ENCODE peak calls at places on chromosomes 4 and X, in nine cellular contexts. Z, A, Q, S, L, O, H, I and C are unnamed samples.

GRCh38 chr4:187995322-187996207 is at the start of gene ZFP42:
- DNase-seq in Z (peak; percentile 81), A (no peak), Q (peak; percentile 61), S (no peak), L (no peak), O (no peak), H (no peak), I (no peak), C (no peak)

GRCh38 chr4:153522800-153523089 is 56.6 kb downstream of the TMEM131L start:
- DNase-seq in Z (no peak), A (peak; percentile 27), Q (no peak), S (no peak), L (no peak), O (no peak), H (no peak), I (no peak), C (peak; percentile 54)

GRCh38 chrX:83829874-83830273 is 31.1 kb upstream of the CYLC1 start:
- DNase-seq in Z (no peak), A (no peak), Q (no peak), S (no peak), L (no peak), O (no peak), H (no peak), I (no peak), C (no peak)

GRCh38 chrX:138006176-138006575 is 440.2 kb downstream of the ZIC3 start:
- DNase-seq in Z (no peak), A (no peak), Q (no peak), S (no peak), L (no peak), O (peak; percentile 20), H (no peak), I (no peak), C (no peak)

GRCh38 chrX:39840141-39841126 is 257.3 kb downstream of the BCOR start:
- DNase-seq in Z (no peak), A (no peak), Q (no peak), S (no peak), L (no peak), O (peak; percentile 69), H (no peak), I (no peak), C (no peak)

GRCh38 chr4:150389896-150390530 is 191.9 kb upstream of the MAB21L2 start:
- DNase-seq in Z (no peak), A (no peak), Q (no peak), S (no peak), L (no peak), O (no peak), H (no peak), I (no peak), C (no peak)

GRCh38 chr4:3877236-3877635 is 111.1 kb downstream of the ADRA2C start:
- DNase-seq in Z (no peak), A (no peak), Q (no peak), S (no peak), L (no peak), O (no peak), H (no peak), I (no peak), C (no peak)

GRCh38 chr4:141797966-141798365 is 161.6 kb downstream of the IL15 start:
- DNase-seq in Z (no peak), A (no peak), Q (no peak), S (no peak), L (no peak), O (no peak), H (no peak), I (no peak), C (no peak)

GRCh38 chrX:41236629-41237028 is 97.3 kb upstream of the DDX3X start:
- DNase-seq in Z (no peak), A (no peak), Q (no peak), S (no peak), L (no peak), O (no peak), H (no peak), I (no peak), C (peak; percentile 61)

GRCh38 chrX:18041656-18042055 is 179.0 kb downstream of the BEND2 start:
- DNase-seq in Z (no peak), A (no peak), Q (no peak), S (no peak), L (no peak), O (no peak), H (peak; percentile 49), I (no peak), C (no peak)

GRCh38 chr4:24273148-24273547 is 311.2 kb downstream of the DHX15 start:
- DNase-seq in Z (no peak), A (no peak), Q (no peak), S (no peak), L (no peak), O (no peak), H (no peak), I (no peak), C (no peak)

GRCh38 chr4:89110986-89111832 is at the start of gene TIGD2:
- DNase-seq in Z (peak; percentile 96), A (peak; percentile 87), Q (peak; percentile 85), S (no peak), L (peak; percentile 89), O (peak; percentile 89), H (peak; percentile 92), I (peak; percentile 80), C (peak; percentile 97)

GRCh38 chrX:9320940-9321339 is 143.9 kb upstream of the TBL1X start:
- DNase-seq in Z (no peak), A (no peak), Q (no peak), S (no peak), L (no peak), O (no peak), H (no peak), I (no peak), C (no peak)

GRCh38 chr4:54683616-54684346 is 26.0 kb downstream of the KIT start:
- DNase-seq in Z (peak; percentile 27), A (peak; percentile 56), Q (no peak), S (no peak), L (no peak), O (no peak), H (no peak), I (peak; percentile 69), C (peak; percentile 43)

GRCh38 chr4:126799971-126800722 is 832.6 kb upstream of the INTU start:
- DNase-seq in Z (no peak), A (no peak), Q (no peak), S (no peak), L (no peak), O (peak; percentile 15), H (no peak), I (no peak), C (no peak)

GRCh38 chr4:36189511-36190226 is 54.6 kb downstream of the ARAP2 start:
- DNase-seq in Z (no peak), A (peak; percentile 20), Q (no peak), S (no peak), L (no peak), O (no peak), H (no peak), I (no peak), C (peak; percentile 26)

GRCh38 chrX:103431316-103431715 is 55.0 kb downstream of the BEX3 start:
- DNase-seq in Z (no peak), A (no peak), Q (no peak), S (no peak), L (no peak), O (no peak), H (no peak), I (no peak), C (no peak)

GRCh38 chrX:11380187-11380586 is 87.0 kb downstream of the AMELX start:
- DNase-seq in Z (no peak), A (no peak), Q (no peak), S (no peak), L (no peak), O (no peak), H (no peak), I (no peak), C (no peak)

GRCh38 chr4:146883070-146883469 is 62.6 kb downstream of the TTC29 start:
- DNase-seq in Z (no peak), A (no peak), Q (no peak), S (no peak), L (no peak), O (no peak), H (no peak), I (no peak), C (no peak)

GRCh38 chrX:63250253-63250868 is 100.8 kb downstream of the SPIN4 start:
- DNase-seq in Z (peak; percentile 24), A (peak; percentile 34), Q (no peak), S (peak; percentile 56), L (peak; percentile 74), O (no peak), H (peak; percentile 68), I (peak; percentile 82), C (peak; percentile 24)

GRCh38 chr4:178789279-178789678 is 1347.0 kb upstream of the AGA start:
- DNase-seq in Z (no peak), A (no peak), Q (no peak), S (no peak), L (no peak), O (no peak), H (no peak), I (no peak), C (no peak)

GRCh38 chrX:126658447-126658846 is 105.8 kb upstream of the DCAF12L1 start:
- DNase-seq in Z (no peak), A (no peak), Q (no peak), S (no peak), L (no peak), O (no peak), H (no peak), I (no peak), C (no peak)

GRCh38 chrX:283115-283845 is 2.1 kb downstream of the PLCXD1 start:
- DNase-seq in Z (peak; percentile 86), A (peak; percentile 86), Q (no peak), S (peak; percentile 85), L (peak; percentile 91), O (no peak), H (peak; percentile 93), I (peak; percentile 83), C (peak; percentile 92)

GRCh38 chr4:7843831-7844230 is 95.8 kb downstream of the AFAP1 start:
- DNase-seq in Z (no peak), A (no peak), Q (no peak), S (no peak), L (no peak), O (no peak), H (no peak), I (no peak), C (no peak)

GRCh38 chr4:133513891-133514290 is 364.8 kb downstream of the PCDH10 start:
- DNase-seq in Z (no peak), A (no peak), Q (no peak), S (no peak), L (no peak), O (no peak), H (no peak), I (no peak), C (no peak)

GRCh38 chr4:8915201-8916200 is 43.9 kb upstream of the HMX1 start:
- DNase-seq in Z (peak; percentile 6), A (no peak), Q (no peak), S (no peak), L (peak; percentile 39), O (no peak), H (peak; percentile 30), I (no peak), C (no peak)

GRCh38 chr4:118154643-118155042 is 120.4 kb downstream of the NDST3 start:
- DNase-seq in Z (no peak), A (no peak), Q (no peak), S (no peak), L (no peak), O (no peak), H (no peak), I (no peak), C (no peak)